ENCODE peak calls at places on chromosomes 1 and 21, in six cellular contexts. One of them, this sample, is unnamed.

GRCh38 chr1:1281533-1282321 is 1.5 kb downstream of the SCNN1D start:
- DNase-seq in AG08396: peak
- DNase-seq in mesendoderm: no peak
- DNase-seq in fibroblast of lung: peak
- DNase-seq in HT1080: peak
- DNase-seq in neural progenitor cell: no peak
- DNase-seq in this sample: no peak

GRCh38 chr21:37266515-37267221 is 466 bp downstream of the VPS26C start:
- DNase-seq in AG08396: peak
- DNase-seq in mesendoderm: peak
- DNase-seq in fibroblast of lung: peak
- DNase-seq in HT1080: peak
- DNase-seq in neural progenitor cell: peak
- DNase-seq in this sample: peak

GRCh38 chr1:66503841-66504470 is 30.0 kb upstream of the SGIP1 start:
- DNase-seq in AG08396: peak
- DNase-seq in mesendoderm: peak
- DNase-seq in fibroblast of lung: peak
- DNase-seq in HT1080: peak
- DNase-seq in neural progenitor cell: peak
- DNase-seq in this sample: peak

GRCh38 chr1:183989078-183989577 is 48.4 kb downstream of the COLGALT2 start:
- DNase-seq in AG08396: peak
- DNase-seq in mesendoderm: peak
- DNase-seq in fibroblast of lung: peak
- DNase-seq in HT1080: peak
- DNase-seq in neural progenitor cell: no peak
- DNase-seq in this sample: peak

GRCh38 chr1:58829861-58830260 is 46.0 kb upstream of the JUN start:
- DNase-seq in AG08396: no peak
- DNase-seq in mesendoderm: no peak
- DNase-seq in fibroblast of lung: peak
- DNase-seq in HT1080: no peak
- DNase-seq in neural progenitor cell: no peak
- DNase-seq in this sample: no peak

GRCh38 chr1:198734323-198735008 is 95.6 kb downstream of the PTPRC start:
- DNase-seq in AG08396: no peak
- DNase-seq in mesendoderm: no peak
- DNase-seq in fibroblast of lung: no peak
- DNase-seq in HT1080: peak
- DNase-seq in neural progenitor cell: no peak
- DNase-seq in this sample: no peak

GRCh38 chr1:191618202-191618601 is 540.1 kb upstream of the RGS18 start:
- DNase-seq in AG08396: no peak
- DNase-seq in mesendoderm: no peak
- DNase-seq in fibroblast of lung: no peak
- DNase-seq in HT1080: no peak
- DNase-seq in neural progenitor cell: no peak
- DNase-seq in this sample: no peak

GRCh38 chr1:54667797-54668196 is 26.2 kb downstream of the MROH7 start:
- DNase-seq in AG08396: no peak
- DNase-seq in mesendoderm: no peak
- DNase-seq in fibroblast of lung: no peak
- DNase-seq in HT1080: no peak
- DNase-seq in neural progenitor cell: no peak
- DNase-seq in this sample: no peak

GRCh38 chr1:19374402-19374801 is 62.3 kb downstream of the SLC66A1 start:
- DNase-seq in AG08396: no peak
- DNase-seq in mesendoderm: peak
- DNase-seq in fibroblast of lung: no peak
- DNase-seq in HT1080: no peak
- DNase-seq in neural progenitor cell: peak
- DNase-seq in this sample: peak

GRCh38 chr1:69671363-69672010 is 103.8 kb downstream of the LRRC7 start:
- DNase-seq in AG08396: no peak
- DNase-seq in mesendoderm: peak
- DNase-seq in fibroblast of lung: peak
- DNase-seq in HT1080: peak
- DNase-seq in neural progenitor cell: no peak
- DNase-seq in this sample: no peak